ENCODE peak calls at places on chromosomes 7 and 10, in nine cellular contexts. Y is testis, V is GM23338, C is Peyer's patch, L is endothelial cell of umbilical vein, G is cardiac muscle cell, F is heart right ventricle, J is HCT116, B is psoas muscle. I is an unnamed sample. For H3K4me1, the result is how much of the 10 kb centered on the place peaks cover.

GRCh38 chr7:98194672-98195457 is 16.4 kb upstream of the BHLHA15 start:
- DNase-seq in Y (no peak), V (no peak), C (no peak), L (no peak), G (no peak), F (no peak), J (no peak), B (no peak), I (no peak)

GRCh38 chr10:129971381-129972144 is 7.5 kb upstream of the EBF3 start:
- DNase-seq in Y (no peak), V (peak), C (peak), L (peak), G (peak), F (no peak), J (no peak), B (peak), I (no peak)

GRCh38 chr7:90250601-90251303 is 5.8 kb downstream of the CFAP69 start:
- DNase-seq in Y (no peak), V (no peak), C (no peak), L (peak), G (peak), F (no peak), J (no peak), B (no peak), I (no peak)

GRCh38 chr10:4215485-4215884 is 430.5 kb upstream of the KLF6 start:
- DNase-seq in Y (no peak), V (no peak), C (no peak), L (no peak), G (no peak), F (no peak), J (no peak), B (no peak), I (no peak)

GRCh38 chr7:90621892-90622182 is 25.7 kb downstream of the CDK14 start:
- DNase-seq in Y (no peak), V (peak), C (no peak), L (peak), G (no peak), F (no peak), J (no peak), B (no peak), I (no peak)

GRCh38 chr10:131702521-131703356 is 198.1 kb upstream of the PPP2R2D start:
- DNase-seq in Y (no peak), V (no peak), C (no peak), L (no peak), G (no peak), F (no peak), J (no peak), B (no peak), I (no peak)

GRCh38 chr10:48625013-48625412 is 20.1 kb upstream of the ARHGAP22 start:
- DNase-seq in Y (no peak), V (no peak), C (no peak), L (peak), G (no peak), F (no peak), J (no peak), B (no peak), I (no peak)

GRCh38 chr7:121531175-121532070 is 135.3 kb upstream of the FAM3C start:
- DNase-seq in Y (no peak), V (no peak), C (no peak), L (peak), G (no peak), F (no peak), J (no peak), B (no peak), I (no peak)

GRCh38 chr10:50421026-50421719 is 169.9 kb upstream of the ASAH2 start:
- DNase-seq in Y (peak), V (peak), C (no peak), L (peak), G (peak), F (peak), J (no peak), B (no peak), I (no peak)

DNA sequence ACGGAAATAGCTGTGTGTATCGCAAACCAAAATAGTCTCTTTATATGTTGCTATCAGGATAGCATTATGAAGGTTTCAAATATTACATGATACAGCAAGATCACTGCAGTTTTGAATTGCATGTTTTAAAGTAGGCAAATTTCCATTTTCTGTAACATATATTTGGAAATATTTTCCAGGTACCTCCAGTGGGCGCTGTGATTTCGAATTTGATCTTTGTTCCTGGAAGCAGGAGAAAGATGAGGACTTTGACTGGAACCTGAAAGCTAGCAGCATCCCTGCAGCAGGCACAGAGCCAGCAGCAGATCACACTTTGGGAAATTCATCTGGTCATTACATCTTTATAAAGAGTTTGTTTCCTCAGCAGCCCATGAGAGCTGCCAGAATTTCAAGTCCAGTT is 299.0 kb downstream of the MALRD1 start:
- DNase-seq in Y (no peak), V (peak), C (no peak), L (no peak), G (peak), F (no peak), J (no peak), B (no peak), I (no peak)
- H3K4me3 ChIP-seq in Y (no peak), V (no peak), C (no peak), L (no peak), G (no peak), F (no peak), J (no peak), B (no peak), I (no peak)

DNA sequence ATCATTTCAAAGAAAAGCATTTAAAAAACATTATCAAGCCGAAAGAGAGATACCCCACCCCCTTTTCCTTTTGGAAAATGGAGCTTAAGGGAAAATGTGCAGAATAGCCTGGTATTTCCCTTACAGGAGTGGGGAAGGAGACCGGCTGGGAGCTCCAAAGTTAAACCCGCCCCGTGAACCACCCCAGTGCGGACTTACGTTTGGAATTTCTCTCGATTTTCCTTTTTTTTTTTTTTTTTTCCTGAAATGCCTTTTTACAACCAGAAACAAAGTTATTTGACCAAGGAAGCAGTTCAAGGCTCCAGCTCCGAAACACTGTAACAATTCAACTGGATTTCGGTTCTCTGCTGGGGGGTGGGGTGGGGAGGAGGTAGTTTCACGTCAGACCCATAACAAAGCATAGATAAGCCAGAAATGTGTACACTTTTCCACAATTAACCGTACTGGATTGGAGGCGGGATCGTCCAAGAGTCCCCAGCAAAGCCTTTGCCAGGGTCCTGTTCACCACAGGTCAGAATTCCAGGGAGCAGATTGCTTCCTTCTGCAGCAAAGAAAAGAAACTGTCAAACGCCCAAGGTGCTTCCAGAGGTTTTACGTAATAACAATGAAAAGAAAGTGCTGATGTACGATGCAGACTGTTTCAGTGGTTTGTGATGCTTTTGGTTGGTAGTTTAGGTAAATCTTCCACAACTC is 6.7 kb downstream of the SKIDA1 start:
- DNase-seq in Y (peak), V (no peak), C (no peak), L (peak), G (peak), F (no peak), J (no peak), B (no peak), I (no peak)
- H3K4me1 ChIP-seq in Y (under half), V (half or more), C (under half), L (under half), G (under half), F (half or more), J (under half), B (under half), I (under half)

GRCh38 chr7:100130608-100131453 is 4.1 kb downstream of the MBLAC1 start:
- DNase-seq in Y (peak), V (peak), C (peak), L (peak), G (peak), F (peak), J (no peak), B (peak), I (peak)
- H3K4me3 ChIP-seq in Y (no peak), V (peak), C (no peak), L (no peak), G (no peak), F (no peak), J (peak), B (peak), I (peak)

DNA sequence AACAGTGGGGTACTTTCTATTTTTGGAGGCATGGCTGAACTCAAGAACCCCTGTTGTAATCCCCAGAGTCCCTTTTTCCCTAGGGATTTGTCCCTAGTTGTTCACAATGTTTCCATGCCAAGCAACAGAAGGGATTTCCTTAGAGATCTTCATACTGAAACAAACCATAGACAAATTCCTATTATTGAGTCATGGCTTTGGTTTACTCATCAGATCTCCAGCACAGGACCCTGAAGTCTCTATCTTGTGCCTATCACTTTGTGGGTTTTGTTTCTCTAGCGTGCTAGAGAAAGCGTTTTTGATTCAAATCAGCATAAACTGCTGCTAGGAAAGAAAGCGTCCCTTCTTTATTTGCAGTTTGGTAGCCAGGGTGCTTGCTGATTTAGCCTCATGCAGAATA is 165.0 kb downstream of the BAMBI start:
- DNase-seq in Y (no peak), V (no peak), C (no peak), L (no peak), G (peak), F (no peak), J (no peak), B (no peak), I (no peak)
- H3K4me1 ChIP-seq in Y (under half), V (under half), C (under half), L (under half), G (under half), F (under half), J (under half), B (under half), I (under half)

GRCh38 chr7:16644987-16645592 is 464 bp downstream of the ANKMY2 start:
- DNase-seq in Y (peak), V (peak), C (peak), L (no peak), G (peak), F (peak), J (no peak), B (peak), I (peak)

GRCh38 chr7:16644157-16644556 is 1.4 kb downstream of the ANKMY2 start:
- DNase-seq in Y (no peak), V (no peak), C (no peak), L (no peak), G (no peak), F (no peak), J (no peak), B (no peak), I (no peak)

GRCh38 chr7:16646427-16647081 is 573 bp downstream of the BZW2 start:
- DNase-seq in Y (peak), V (no peak), C (no peak), L (peak), G (peak), F (no peak), J (no peak), B (no peak), I (no peak)

GRCh38 chr7:16644624-16644986 is 949 bp downstream of the ANKMY2 start:
- DNase-seq in Y (peak), V (no peak), C (peak), L (no peak), G (peak), F (peak), J (no peak), B (peak), I (peak)

GRCh38 chr7:16645593-16646426 is at the start of the genes ANKMY2 and BZW2:
- DNase-seq in Y (peak), V (peak), C (peak), L (peak), G (peak), F (peak), J (peak), B (peak), I (peak)
- H3K4me3 ChIP-seq in Y (peak), V (peak), C (peak), L (peak), G (peak), F (peak), J (peak), B (peak), I (peak)

GRCh38 chr10:124369066-124369465 is 49.7 kb downstream of the OAT start:
- DNase-seq in Y (no peak), V (no peak), C (no peak), L (no peak), G (no peak), F (no peak), J (no peak), B (no peak), I (no peak)
- H3K4me1 ChIP-seq in Y (under half), V (under half), C (under half), L (under half), G (under half), F (under half), J (under half), B (under half), I (under half)

GRCh38 chr7:79647711-79648110 is 194.2 kb upstream of the MAGI2 start:
- DNase-seq in Y (no peak), V (no peak), C (no peak), L (no peak), G (no peak), F (no peak), J (no peak), B (no peak), I (no peak)

GRCh38 chr7:79658304-79658703 is 204.8 kb upstream of the MAGI2 start:
- DNase-seq in Y (no peak), V (no peak), C (no peak), L (no peak), G (no peak), F (no peak), J (no peak), B (no peak), I (no peak)

GRCh38 chr7:79653136-79653631 is 199.7 kb upstream of the MAGI2 start:
- DNase-seq in Y (no peak), V (no peak), C (no peak), L (no peak), G (no peak), F (no peak), J (no peak), B (no peak), I (no peak)

GRCh38 chr7:79652619-79653018 is 199.2 kb upstream of the MAGI2 start:
- DNase-seq in Y (no peak), V (no peak), C (no peak), L (no peak), G (peak), F (no peak), J (no peak), B (no peak), I (no peak)
- H3K4me3 ChIP-seq in Y (no peak), V (no peak), C (no peak), L (no peak), G (no peak), F (no peak), J (no peak), B (no peak), I (no peak)

GRCh38 chr7:13982940-13983677 is 6.4 kb downstream of the ETV1 start:
- DNase-seq in Y (no peak), V (no peak), C (no peak), L (no peak), G (peak), F (no peak), J (no peak), B (no peak), I (no peak)
- H3K4me1 ChIP-seq in Y (under half), V (half or more), C (under half), L (under half), G (half or more), F (half or more), J (under half), B (under half), I (under half)

DNA sequence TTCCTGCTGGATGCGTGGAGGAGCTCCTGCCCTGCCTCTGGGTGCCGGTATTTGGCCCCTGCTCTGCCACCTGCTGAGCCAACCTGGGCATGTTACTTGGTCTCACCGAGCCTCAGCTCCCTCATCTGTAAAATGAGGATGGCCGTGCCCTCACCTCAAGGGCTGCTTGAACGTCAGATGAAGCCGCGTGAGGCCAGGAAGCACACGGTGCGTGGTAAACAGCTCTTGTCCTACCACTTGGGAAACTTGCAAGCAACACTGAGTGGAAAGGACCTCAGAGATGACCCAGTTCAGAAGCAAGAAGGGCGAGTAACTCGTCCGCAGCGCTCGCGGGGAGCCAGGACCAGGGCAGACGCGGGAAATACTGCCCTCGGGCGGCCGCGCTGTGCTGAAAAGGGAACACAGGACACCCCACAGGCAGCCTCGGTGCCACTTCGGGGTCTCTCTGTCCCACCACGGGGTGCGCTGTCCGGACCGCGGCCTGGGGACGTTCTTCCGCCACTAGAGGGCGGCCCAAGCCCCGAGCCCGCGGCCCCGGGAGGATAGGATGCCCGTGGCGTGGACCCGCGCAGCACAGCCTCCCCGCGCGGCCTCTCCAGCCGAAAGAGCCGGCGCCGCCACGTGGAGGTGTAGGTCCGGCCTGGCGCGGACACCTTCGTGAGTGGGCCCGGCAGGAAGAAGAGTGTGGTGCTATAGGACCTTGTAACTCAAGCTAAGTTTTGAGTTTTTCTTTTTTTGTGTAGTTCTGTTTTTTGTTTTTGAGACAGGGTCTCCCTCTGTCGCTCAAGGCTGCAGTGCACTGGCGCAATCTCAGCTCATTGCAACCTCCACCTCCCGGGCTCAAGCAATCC is 94.1 kb downstream of the PRKAG2 start:
- DNase-seq in Y (peak), V (peak), C (peak), L (peak), G (peak), F (peak), J (peak), B (peak), I (peak)
- H3K4me3 ChIP-seq in Y (no peak), V (peak), C (peak), L (peak), G (no peak), F (peak), J (peak), B (peak), I (peak)

I was measured in naive thymus-derived CD4-positive, alpha-beta T cell.